ENCODE peak calls at places on chromosomes 3 and 15, in seven cellular contexts. I is activated CD8-positive, alpha-beta memory T cell treated with anti-CD3 and anti-CD28 coated beads, Interleukin-2, amount 50 U/mL, for 48 hours; H is fibroblast of villous mesenchyme; W is neural crest cell; C is stimulated activated CD8-positive, alpha-beta memory T cell treated with anti-CD3 and anti-CD28 coated beads, Interleukin-4, amount 100 ng/mL, for 24 hours; R is globus pallidus; M is GM12891. B is an unnamed sample.

GRCh38 chr3:181726351-181727121 is 14.8 kb downstream of the SOX2 start:
- DNase-seq in I (no peak), W (peak; percentile 68), C (no peak), H (no peak), M (no peak), R (peak; percentile 65), B (peak; percentile 33)

GRCh38 chr3:48015451-48016182 is 599 bp downstream of the MAP4 start:
- DNase-seq in M (no peak), W (no peak), H (peak; percentile 71), R (no peak), I (no peak), C (no peak), B (no peak)

GRCh38 chr3:60920519-60920918 is 330.7 kb downstream of the FHIT start:
- DNase-seq in H (no peak), C (no peak), I (no peak), W (no peak), R (no peak), M (no peak), B (no peak)

GRCh38 chr3:112111785-112112402 is 21.2 kb downstream of the GCSAM start:
- DNase-seq in M (no peak), W (peak; percentile 46), I (no peak), H (peak; percentile 64), R (peak; percentile 53), C (peak; percentile 11), B (peak; percentile 11)

GRCh38 chr3:194323785-194324735 is 27.1 kb downstream of the CPN2 start:
- DNase-seq in W (no peak), I (no peak), R (no peak), C (no peak), M (peak; percentile 66), H (peak; percentile 90), B (no peak)

GRCh38 chr3:38549486-38549885 is 53.3 kb downstream of the EXOG start:
- DNase-seq in M (no peak), C (no peak), R (no peak), H (no peak), I (peak; percentile 28), W (no peak), B (no peak)

GRCh38 chr15:35444557-35445204 is 101.3 kb downstream of the DPH6 start:
- DNase-seq in C (no peak), I (no peak), W (no peak), M (no peak), R (peak; percentile 41), H (peak; percentile 70), B (no peak)

GRCh38 chr15:68364028-68364659 is 67.8 kb downstream of the ITGA11 start:
- DNase-seq in H (peak; percentile 73), I (no peak), R (peak; percentile 77), W (no peak), C (no peak), M (no peak), B (no peak)

GRCh38 chr3:145942052-145942451 is 218.9 kb downstream of the PLOD2 start:
- DNase-seq in R (no peak), W (no peak), M (no peak), H (no peak), I (no peak), C (no peak), B (no peak)

GRCh38 chr3:149596136-149596770 is 61.6 kb downstream of the WWTR1 start:
- DNase-seq in C (no peak), I (no peak), M (no peak), W (no peak), H (no peak), R (no peak), B (no peak)

GRCh38 chr3:132911741-132912415 is 126.3 kb upstream of the TMEM108 start:
- DNase-seq in R (no peak), M (no peak), C (no peak), I (no peak), H (peak; percentile 50), W (no peak), B (no peak)

GRCh38 chr3:132721479-132722164 is 587 bp downstream of the NPHP3 start:
- DNase-seq in W (no peak), R (no peak), M (no peak), I (peak; percentile 76), C (peak; percentile 20), H (peak; percentile 71), B (peak; percentile 65)

GRCh38 chr3:51751287-51751686 is 27.8 kb downstream of the IQCF6 start:
- DNase-seq in C (no peak), W (no peak), R (no peak), H (no peak), M (no peak), I (no peak), B (no peak)